ENCODE peak calls at places on chromosomes 3 and 15, in nine cellular contexts. Z is ACHN; H is HEK293T; S is NCI-H1417; F is activated CD4-positive, CD25-positive, alpha-beta regulatory T cell; D is GM19239; W is EL; L is skeletal muscle cell; T is stimulated activated CD4-positive, alpha-beta T cell treated with anti-CD3 and anti-CD28 coated beads, Interleukin-1b, Interleukin-23, amount 100 ng/mL, for 1 hour. A is an unnamed sample.

GRCh38 chr3:2468816-2469215 is 370.1 kb downstream of the CNTN4 start:
- DNase-seq in Z (no peak), H (no peak), S (no peak), F (no peak), D (no peak), W (no peak), L (no peak), T (no peak), A (no peak)

GRCh38 chr3:115659861-115660260 is 36.6 kb downstream of the GAP43 start:
- DNase-seq in Z (no peak), H (no peak), S (no peak), F (no peak), D (no peak), W (no peak), L (peak; percentile 31), T (no peak), A (no peak)

GRCh38 chr3:105752791-105753415 is 115.9 kb downstream of the CBLB start:
- DNase-seq in Z (no peak), H (peak; percentile 10), S (peak; percentile 2), F (no peak), D (no peak), W (peak; percentile 50), L (no peak), T (no peak), A (no peak)

GRCh38 chr3:30664449-30664848 is 58.0 kb downstream of the TGFBR2 start:
- DNase-seq in Z (no peak), H (no peak), S (no peak), F (no peak), D (no peak), W (no peak), L (no peak), T (no peak), A (no peak)

GRCh38 chr3:55620361-55621025 is 133.4 kb upstream of the WNT5A start:
- DNase-seq in Z (no peak), H (peak; percentile 56), S (no peak), F (no peak), D (no peak), W (peak; percentile 89), L (no peak), T (no peak), A (no peak)

GRCh38 chr3:134609821-134610454 is 40.9 kb downstream of the KY start:
- DNase-seq in Z (no peak), H (no peak), S (no peak), F (no peak), D (no peak), W (no peak), L (no peak), T (no peak), A (no peak)

GRCh38 chr3:16204751-16205150 is 30.3 kb downstream of the GALNT15 start:
- DNase-seq in Z (no peak), H (no peak), S (no peak), F (no peak), D (no peak), W (no peak), L (no peak), T (no peak), A (no peak)

GRCh38 chr3:17424137-17424536 is 318.3 kb downstream of the TBC1D5 start:
- DNase-seq in Z (no peak), H (no peak), S (no peak), F (no peak), D (no peak), W (no peak), L (no peak), T (no peak), A (no peak)

GRCh38 chr3:120506076-120506827 is 55.5 kb upstream of the FSTL1 start:
- DNase-seq in Z (no peak), H (no peak), S (no peak), F (no peak), D (no peak), W (peak; percentile 32), L (no peak), T (no peak), A (no peak)

GRCh38 chr3:133475245-133476010 is 75.6 kb downstream of the BFSP2 start:
- DNase-seq in Z (no peak), H (no peak), S (no peak), F (no peak), D (peak; percentile 48), W (no peak), L (no peak), T (no peak), A (no peak)

GRCh38 chr3:153209596-153209995 is 47.6 kb downstream of the RAP2B start:
- DNase-seq in Z (peak; percentile 18), H (no peak), S (no peak), F (no peak), D (no peak), W (peak; percentile 82), L (no peak), T (no peak), A (no peak)

GRCh38 chr3:56783644-56784451 is 17.9 kb downstream of the ARHGEF3 start:
- DNase-seq in Z (no peak), H (no peak), S (peak; percentile 39), F (no peak), D (peak; percentile 55), W (peak; percentile 27), L (peak; percentile 85), T (no peak), A (no peak)

GRCh38 chr3:21936207-21936606 is 185.2 kb upstream of the ZNF385D start:
- DNase-seq in Z (no peak), H (no peak), S (no peak), F (no peak), D (no peak), W (no peak), L (no peak), T (no peak), A (no peak)

GRCh38 chr3:149371723-149372114 is 5.7 kb downstream of the TM4SF1 start:
- DNase-seq in Z (no peak), H (no peak), S (no peak), F (no peak), D (no peak), W (no peak), L (no peak), T (no peak), A (no peak)

GRCh38 chr15:95267476-95267875 is 1036.1 kb downstream of the MCTP2 start:
- DNase-seq in Z (no peak), H (no peak), S (no peak), F (no peak), D (no peak), W (peak; percentile 38), L (no peak), T (no peak), A (no peak)

GRCh38 chr3:13495921-13496723 is 16.0 kb downstream of the HDAC11 start:
- DNase-seq in Z (peak; percentile 70), H (peak; percentile 72), S (peak; percentile 42), F (peak; percentile 37), D (peak; percentile 54), W (peak; percentile 79), L (peak; percentile 39), T (peak; percentile 16), A (peak; percentile 76)

GRCh38 chr3:177126015-177126773 is 71.1 kb downstream of the TBL1XR1 start:
- DNase-seq in Z (peak; percentile 63), H (no peak), S (no peak), F (no peak), D (no peak), W (peak; percentile 92), L (peak; percentile 83), T (no peak), A (no peak)

GRCh38 chr3:66497288-66497972 is 3.4 kb downstream of the LRIG1 start:
- DNase-seq in Z (no peak), H (no peak), S (no peak), F (no peak), D (no peak), W (no peak), L (no peak), T (no peak), A (no peak)

GRCh38 chr3:138688871-138689299 is 80.3 kb downstream of the FAIM start:
- DNase-seq in Z (peak; percentile 16), H (no peak), S (no peak), F (no peak), D (no peak), W (no peak), L (no peak), T (no peak), A (no peak)

GRCh38 chr3:21620511-21621395 is 130.3 kb downstream of the ZNF385D start:
- DNase-seq in Z (peak; percentile 43), H (no peak), S (no peak), F (no peak), D (no peak), W (peak; percentile 3), L (no peak), T (no peak), A (no peak)

GRCh38 chr3:49992351-49992750 is 52.4 kb downstream of the RBM6 start:
- DNase-seq in Z (no peak), H (no peak), S (no peak), F (no peak), D (no peak), W (no peak), L (no peak), T (no peak), A (no peak)

GRCh38 chr3:127792664-127793292 is 29.5 kb downstream of the MGLL start:
- DNase-seq in Z (peak; percentile 75), H (no peak), S (no peak), F (no peak), D (no peak), W (peak; percentile 98), L (peak; percentile 96), T (no peak), A (no peak)

GRCh38 chr15:64048766-64049165 is 2.5 kb upstream of the DAPK2 start:
- DNase-seq in Z (no peak), H (no peak), S (no peak), F (no peak), D (no peak), W (no peak), L (no peak), T (no peak), A (no peak)